ENCODE peak calls at places on chromosomes 11 and 22, in four cellular contexts. Y, I, M and B are unnamed samples.

GRCh38 chr11:36702330-36703054 is 104.5 kb upstream of the RAG2 start:
- DNase-seq in Y (no peak), I (peak; percentile 36), M (peak; percentile 73), B (no peak)

GRCh38 chr11:94011478-94011877 is 9.7 kb upstream of the HEPHL1 start:
- DNase-seq in Y (no peak), I (no peak), M (no peak), B (no peak)

GRCh38 chr11:34501962-34502361 is 11.6 kb downstream of the ELF5 start:
- DNase-seq in Y (no peak), I (no peak), M (peak; percentile 28), B (no peak)

GRCh38 chr22:18148508-18148965 is 1.4 kb upstream of the USP18 start:
- DNase-seq in Y (no peak), I (no peak), M (no peak), B (no peak)

GRCh38 chr22:41732096-41732772 is 32.9 kb downstream of the MEI1 start:
- DNase-seq in Y (no peak), I (no peak), M (no peak), B (no peak)

GRCh38 chr11:2772544-2773031 is 72.8 kb upstream of the KCNQ1OT1 start:
- DNase-seq in Y (peak; percentile 41), I (no peak), M (no peak), B (peak; percentile 2)

GRCh38 chr11:74318241-74318932 is 6.9 kb upstream of the P4HA3 start:
- DNase-seq in Y (no peak), I (no peak), M (no peak), B (no peak)

GRCh38 chr11:77119531-77119936 is 8.5 kb upstream of the MYO7A start:
- DNase-seq in Y (no peak), I (no peak), M (no peak), B (no peak)

GRCh38 chr11:119066481-119066880 is 1.1 kb upstream of the VPS11 start:
- DNase-seq in Y (no peak), I (no peak), M (no peak), B (no peak)

GRCh38 chr11:124122123-124122522 is 6.9 kb downstream of the VWA5A start:
- DNase-seq in Y (no peak), I (no peak), M (no peak), B (no peak)

GRCh38 chr22:31346255-31346732 is at the start of gene PATZ1:
- DNase-seq in Y (peak; percentile 67), I (peak; percentile 44), M (peak; percentile 86), B (peak; percentile 59)

GRCh38 chr11:13335319-13335718 is 57.7 kb downstream of the BMAL1 start:
- DNase-seq in Y (peak; percentile 48), I (peak; percentile 5), M (peak; percentile 83), B (peak; percentile 43)

GRCh38 chr11:93236741-93237675 is 39.2 kb upstream of the SLC36A4 start:
- DNase-seq in Y (no peak), I (no peak), M (peak; percentile 56), B (no peak)

GRCh38 chr22:32849501-32849900 is 48.0 kb downstream of the TIMP3 start:
- DNase-seq in Y (no peak), I (no peak), M (no peak), B (no peak)

GRCh38 chr11:1934326-1935155 is 12.6 kb upstream of the MRPL23 start:
- DNase-seq in Y (no peak), I (no peak), M (no peak), B (no peak)

GRCh38 chr22:44623771-44624510 is 78.1 kb upstream of the PRR5 start:
- DNase-seq in Y (no peak), I (no peak), M (peak; percentile 60), B (no peak)

GRCh38 chr11:61828629-61829407 is 718 bp downstream of the FADS2 start:
- DNase-seq in Y (peak; percentile 43), I (no peak), M (peak; percentile 51), B (peak; percentile 35)

GRCh38 chr11:62554377-62554776 is 7.8 kb upstream of the AHNAK start:
- DNase-seq in Y (no peak), I (no peak), M (no peak), B (no peak)

GRCh38 chr22:24180316-24181087 is 785 bp upstream of the SUSD2 start:
- DNase-seq in Y (no peak), I (no peak), M (no peak), B (peak; percentile 5)

GRCh38 chr22:49933236-49933921 is 14.9 kb downstream of the CRELD2 start:
- DNase-seq in Y (no peak), I (no peak), M (no peak), B (no peak)

GRCh38 chr11:122309262-122309925 is 193.4 kb upstream of the BLID start:
- DNase-seq in Y (no peak), I (no peak), M (no peak), B (no peak)

GRCh38 chr11:115215694-115216615 is 288.3 kb downstream of the CADM1 start:
- DNase-seq in Y (no peak), I (no peak), M (no peak), B (no peak)

GRCh38 chr22:49042877-49043859 is 784.5 kb downstream of the BRD1 start:
- DNase-seq in Y (no peak), I (no peak), M (no peak), B (no peak)

GRCh38 chr11:26231252-26231661 is 100.7 kb upstream of the ANO3 start:
- DNase-seq in Y (no peak), I (no peak), M (peak; percentile 43), B (no peak)

GRCh38 chr22:26394787-26395186 is 34.3 kb upstream of the ASPHD2 start:
- DNase-seq in Y (no peak), I (no peak), M (no peak), B (no peak)

GRCh38 chr11:81007046-81007445 is 1566.2 kb upstream of the TENM4 start:
- DNase-seq in Y (no peak), I (no peak), M (peak; percentile 63), B (no peak)

GRCh38 chr11:75733346-75734107 is 15.9 kb downstream of the MOGAT2 start:
- DNase-seq in Y (no peak), I (no peak), M (no peak), B (no peak)